ENCODE peak calls at places on chromosome 5, in seven cellular contexts. N is fibroblast of the conjunctiva, J is colonic mucosa, C is amniotic stem cell, M is AG10803, E is AG20443, F is progenitor cell of endocrine pancreas. Q is an unnamed sample.

GRCh38 chr5:158727771-158728311 is 371.9 kb downstream of the EBF1 start:
- DNase-seq in N (no peak), J (no peak), C (no peak), M (peak), E (peak), F (no peak), Q (no peak)

GRCh38 chr5:32499261-32499660 is 54.7 kb upstream of the ZFR start:
- DNase-seq in N (no peak), J (no peak), C (no peak), M (no peak), E (no peak), F (no peak), Q (no peak)

GRCh38 chr5:145925803-145926202 is 10.6 kb upstream of the SH3RF2 start:
- DNase-seq in N (peak), J (no peak), C (no peak), M (peak), E (peak), F (no peak), Q (peak)

GRCh38 chr5:88665750-88666215 is 217.2 kb downstream of the MEF2C start:
- DNase-seq in N (no peak), J (no peak), C (no peak), M (no peak), E (no peak), F (no peak), Q (no peak)

GRCh38 chr5:110940136-110940535 is 131.4 kb upstream of the TSLP start:
- DNase-seq in N (no peak), J (no peak), C (no peak), M (no peak), E (no peak), F (no peak), Q (no peak)

GRCh38 chr5:15501057-15501791 is 1.2 kb downstream of the FBXL7 start:
- DNase-seq in N (peak), J (peak), C (peak), M (peak), E (peak), F (peak), Q (no peak)

GRCh38 chr5:157464518-157465171 is 4.6 kb downstream of the NIPAL4 start:
- DNase-seq in N (peak), J (peak), C (peak), M (peak), E (peak), F (no peak), Q (peak)

GRCh38 chr5:148858106-148858505 is 31.7 kb downstream of the ADRB2 start:
- DNase-seq in N (no peak), J (no peak), C (peak), M (peak), E (peak), F (no peak), Q (peak)

GRCh38 chr5:153617190-153617589 is 126.7 kb downstream of the GRIA1 start:
- DNase-seq in N (no peak), J (no peak), C (no peak), M (peak), E (peak), F (no peak), Q (peak)

GRCh38 chr5:171450423-171451246 is 31.2 kb downstream of the FGF18 start:
- DNase-seq in N (peak), J (peak), C (peak), M (peak), E (peak), F (no peak), Q (peak)

GRCh38 chr5:40410231-40410861 is 269.4 kb upstream of the PTGER4 start:
- DNase-seq in N (no peak), J (no peak), C (no peak), M (no peak), E (no peak), F (no peak), Q (no peak)

GRCh38 chr5:60334281-60334713 is 365.7 kb downstream of the DEPDC1B start:
- DNase-seq in N (peak), J (no peak), C (peak), M (peak), E (peak), F (no peak), Q (peak)